ENCODE peak calls at places on chromosomes 1 and 21, in ten cellular contexts. One of them, this sample, is unnamed.

GRCh38 chr1:76209238-76209637 is 134.7 kb downstream of the ST6GALNAC3 start:
- DNase-seq in sigmoid colon: no peak
- DNase-seq in CD8-positive, alpha-beta T cell: no peak
- DNase-seq in dorsolateral prefrontal cortex: no peak
- DNase-seq in brain microvascular endothelial cell: no peak
- DNase-seq in heart right ventricle: no peak
- DNase-seq in AG04450: no peak
- DNase-seq in GM23338: no peak
- DNase-seq in colonic mucosa: no peak
- DNase-seq in cardiac muscle cell: no peak
- DNase-seq in this sample: no peak

GRCh38 chr1:50620680-50621329 is 197.6 kb upstream of the DMRTA2 start:
- DNase-seq in sigmoid colon: no peak
- DNase-seq in CD8-positive, alpha-beta T cell: no peak
- DNase-seq in cardiac muscle cell: peak; percentile 5
- DNase-seq in GM23338: peak; percentile 82
- DNase-seq in dorsolateral prefrontal cortex: no peak
- DNase-seq in heart right ventricle: no peak
- DNase-seq in AG04450: no peak
- DNase-seq in colonic mucosa: peak; percentile 40
- DNase-seq in brain microvascular endothelial cell: no peak
- DNase-seq in this sample: peak; percentile 37

GRCh38 chr1:59408608-59409007 is 111.7 kb downstream of the FGGY start:
- DNase-seq in sigmoid colon: no peak
- DNase-seq in CD8-positive, alpha-beta T cell: no peak
- DNase-seq in heart right ventricle: no peak
- DNase-seq in GM23338: no peak
- DNase-seq in colonic mucosa: no peak
- DNase-seq in dorsolateral prefrontal cortex: no peak
- DNase-seq in cardiac muscle cell: peak; percentile 33
- DNase-seq in AG04450: no peak
- DNase-seq in brain microvascular endothelial cell: no peak
- DNase-seq in this sample: no peak

GRCh38 chr1:64234714-64235113 is 31.3 kb downstream of the UBE2U start:
- DNase-seq in CD8-positive, alpha-beta T cell: no peak
- DNase-seq in heart right ventricle: no peak
- DNase-seq in AG04450: no peak
- DNase-seq in GM23338: no peak
- DNase-seq in dorsolateral prefrontal cortex: no peak
- DNase-seq in cardiac muscle cell: no peak
- DNase-seq in colonic mucosa: no peak
- DNase-seq in brain microvascular endothelial cell: no peak
- DNase-seq in sigmoid colon: no peak
- DNase-seq in this sample: no peak

GRCh38 chr21:43740497-43741156 is 21.7 kb downstream of the PDXK start:
- DNase-seq in dorsolateral prefrontal cortex: peak; percentile 67
- DNase-seq in heart right ventricle: no peak
- DNase-seq in brain microvascular endothelial cell: no peak
- DNase-seq in GM23338: peak; percentile 81
- DNase-seq in sigmoid colon: peak; percentile 79
- DNase-seq in colonic mucosa: no peak
- DNase-seq in CD8-positive, alpha-beta T cell: no peak
- DNase-seq in cardiac muscle cell: peak; percentile 87
- DNase-seq in AG04450: no peak
- DNase-seq in this sample: no peak

GRCh38 chr1:113660053-113660452 is 99.2 kb downstream of the PHTF1 start:
- DNase-seq in heart right ventricle: no peak
- DNase-seq in AG04450: no peak
- DNase-seq in CD8-positive, alpha-beta T cell: no peak
- DNase-seq in sigmoid colon: no peak
- DNase-seq in cardiac muscle cell: no peak
- DNase-seq in colonic mucosa: no peak
- DNase-seq in brain microvascular endothelial cell: no peak
- DNase-seq in dorsolateral prefrontal cortex: no peak
- DNase-seq in GM23338: no peak
- DNase-seq in this sample: no peak

GRCh38 chr1:92485374-92486250 is 1.1 kb downstream of the GFI1 start:
- DNase-seq in GM23338: peak; percentile 84
- DNase-seq in sigmoid colon: no peak
- DNase-seq in colonic mucosa: peak; percentile 70
- DNase-seq in dorsolateral prefrontal cortex: no peak
- DNase-seq in CD8-positive, alpha-beta T cell: peak; percentile 66
- DNase-seq in brain microvascular endothelial cell: no peak
- DNase-seq in AG04450: no peak
- DNase-seq in cardiac muscle cell: peak; percentile 55
- DNase-seq in heart right ventricle: no peak
- DNase-seq in this sample: no peak

GRCh38 chr1:147177611-147178370 is 5.5 kb upstream of the PRKAB2 start:
- DNase-seq in sigmoid colon: no peak
- DNase-seq in AG04450: no peak
- DNase-seq in CD8-positive, alpha-beta T cell: no peak
- DNase-seq in cardiac muscle cell: no peak
- DNase-seq in GM23338: peak; percentile 66
- DNase-seq in heart right ventricle: no peak
- DNase-seq in dorsolateral prefrontal cortex: no peak
- DNase-seq in colonic mucosa: peak; percentile 25
- DNase-seq in brain microvascular endothelial cell: no peak
- DNase-seq in this sample: no peak

GRCh38 chr1:210250998-210251679 is 18.5 kb downstream of the SERTAD4 start:
- DNase-seq in dorsolateral prefrontal cortex: peak; percentile 81
- DNase-seq in AG04450: no peak
- DNase-seq in CD8-positive, alpha-beta T cell: no peak
- DNase-seq in heart right ventricle: peak; percentile 35
- DNase-seq in sigmoid colon: peak; percentile 88
- DNase-seq in GM23338: peak; percentile 85
- DNase-seq in colonic mucosa: peak; percentile 59
- DNase-seq in cardiac muscle cell: peak; percentile 58
- DNase-seq in brain microvascular endothelial cell: no peak
- DNase-seq in this sample: no peak

GRCh38 chr1:37704966-37705365 is 12.7 kb downstream of the CDCA8 start:
- DNase-seq in heart right ventricle: no peak
- DNase-seq in cardiac muscle cell: no peak
- DNase-seq in sigmoid colon: no peak
- DNase-seq in CD8-positive, alpha-beta T cell: no peak
- DNase-seq in brain microvascular endothelial cell: no peak
- DNase-seq in AG04450: peak; percentile 34
- DNase-seq in GM23338: no peak
- DNase-seq in colonic mucosa: no peak
- DNase-seq in dorsolateral prefrontal cortex: no peak
- DNase-seq in this sample: no peak

GRCh38 chr1:226695335-226695900 is 43.7 kb downstream of the ITPKB start:
- DNase-seq in cardiac muscle cell: no peak
- DNase-seq in CD8-positive, alpha-beta T cell: no peak
- DNase-seq in dorsolateral prefrontal cortex: no peak
- DNase-seq in heart right ventricle: no peak
- DNase-seq in brain microvascular endothelial cell: no peak
- DNase-seq in colonic mucosa: no peak
- DNase-seq in sigmoid colon: no peak
- DNase-seq in AG04450: no peak
- DNase-seq in GM23338: no peak
- DNase-seq in this sample: no peak
- H3K27ac ChIP-seq in cardiac muscle cell: no peak overlapping the region
- H3K27ac ChIP-seq in CD8-positive, alpha-beta T cell: no peak overlapping the region
- H3K27ac ChIP-seq in dorsolateral prefrontal cortex: peak overlapping the region; percentile 71
- H3K27ac ChIP-seq in heart right ventricle: no peak overlapping the region
- H3K27ac ChIP-seq in brain microvascular endothelial cell: no peak overlapping the region
- H3K27ac ChIP-seq in colonic mucosa: no peak overlapping the region
- H3K27ac ChIP-seq in sigmoid colon: peak overlapping the region; percentile 52
- H3K27ac ChIP-seq in AG04450: no peak overlapping the region
- H3K27ac ChIP-seq in GM23338: no peak overlapping the region
- H3K27ac ChIP-seq in this sample: no peak overlapping the region

GRCh38 chr1:198647055-198647454 is 8.2 kb downstream of the PTPRC start:
- DNase-seq in brain microvascular endothelial cell: no peak
- DNase-seq in AG04450: no peak
- DNase-seq in CD8-positive, alpha-beta T cell: no peak
- DNase-seq in dorsolateral prefrontal cortex: no peak
- DNase-seq in GM23338: no peak
- DNase-seq in sigmoid colon: no peak
- DNase-seq in cardiac muscle cell: no peak
- DNase-seq in colonic mucosa: no peak
- DNase-seq in heart right ventricle: no peak
- DNase-seq in this sample: no peak
- H3K4me3 ChIP-seq in brain microvascular endothelial cell: no peak overlapping the region
- H3K4me3 ChIP-seq in AG04450: no peak overlapping the region
- H3K4me3 ChIP-seq in CD8-positive, alpha-beta T cell: peak overlapping the region; percentile 11
- H3K4me3 ChIP-seq in dorsolateral prefrontal cortex: no peak overlapping the region
- H3K4me3 ChIP-seq in GM23338: no peak overlapping the region
- H3K4me3 ChIP-seq in sigmoid colon: no peak overlapping the region
- H3K4me3 ChIP-seq in cardiac muscle cell: no peak overlapping the region
- H3K4me3 ChIP-seq in colonic mucosa: no peak overlapping the region
- H3K4me3 ChIP-seq in heart right ventricle: no peak overlapping the region
- H3K4me3 ChIP-seq in this sample: no peak overlapping the region

GRCh38 chr1:93991269-93991668 is 82.0 kb upstream of the GCLM start:
- DNase-seq in GM23338: no peak
- DNase-seq in brain microvascular endothelial cell: no peak
- DNase-seq in colonic mucosa: no peak
- DNase-seq in CD8-positive, alpha-beta T cell: no peak
- DNase-seq in dorsolateral prefrontal cortex: no peak
- DNase-seq in sigmoid colon: no peak
- DNase-seq in heart right ventricle: no peak
- DNase-seq in AG04450: no peak
- DNase-seq in cardiac muscle cell: no peak
- DNase-seq in this sample: no peak

GRCh38 chr1:93992190-93992589 is 83.0 kb upstream of the GCLM start:
- DNase-seq in GM23338: no peak
- DNase-seq in heart right ventricle: no peak
- DNase-seq in CD8-positive, alpha-beta T cell: no peak
- DNase-seq in brain microvascular endothelial cell: no peak
- DNase-seq in colonic mucosa: no peak
- DNase-seq in dorsolateral prefrontal cortex: no peak
- DNase-seq in AG04450: no peak
- DNase-seq in cardiac muscle cell: no peak
- DNase-seq in sigmoid colon: no peak
- DNase-seq in this sample: no peak

GRCh38 chr1:93988634-93989350 is 79.6 kb upstream of the GCLM start:
- DNase-seq in CD8-positive, alpha-beta T cell: no peak
- DNase-seq in sigmoid colon: no peak
- DNase-seq in dorsolateral prefrontal cortex: no peak
- DNase-seq in cardiac muscle cell: no peak
- DNase-seq in brain microvascular endothelial cell: no peak
- DNase-seq in AG04450: peak; percentile 72
- DNase-seq in colonic mucosa: no peak
- DNase-seq in heart right ventricle: no peak
- DNase-seq in GM23338: no peak
- DNase-seq in this sample: no peak

GRCh38 chr1:93990010-93990409 is 80.8 kb upstream of the GCLM start:
- DNase-seq in heart right ventricle: no peak
- DNase-seq in GM23338: no peak
- DNase-seq in CD8-positive, alpha-beta T cell: no peak
- DNase-seq in brain microvascular endothelial cell: no peak
- DNase-seq in sigmoid colon: no peak
- DNase-seq in dorsolateral prefrontal cortex: no peak
- DNase-seq in AG04450: no peak
- DNase-seq in colonic mucosa: no peak
- DNase-seq in cardiac muscle cell: no peak
- DNase-seq in this sample: no peak

DNA sequence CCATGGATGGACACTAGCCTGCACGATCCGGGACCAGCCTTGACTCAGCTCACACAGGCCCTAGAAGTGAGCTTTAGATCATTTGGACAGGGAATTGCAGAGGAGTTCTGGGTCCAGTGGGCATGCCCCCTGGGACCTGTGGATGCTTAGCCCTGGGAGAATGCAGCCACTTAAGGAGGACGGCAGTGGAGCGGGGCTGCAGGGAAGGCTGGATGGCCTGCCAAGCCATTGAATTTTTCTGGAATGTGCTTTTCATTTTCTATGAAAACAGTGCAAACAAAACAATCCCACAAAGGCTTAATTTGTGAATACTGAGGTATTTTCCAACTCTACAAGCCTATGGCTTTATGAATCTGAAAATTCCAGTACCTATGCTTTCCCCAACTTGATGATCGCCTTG is 80.4 kb upstream of the GCLM start:
- DNase-seq in GM23338: no peak
- DNase-seq in colonic mucosa: no peak
- DNase-seq in sigmoid colon: no peak
- DNase-seq in CD8-positive, alpha-beta T cell: no peak
- DNase-seq in brain microvascular endothelial cell: no peak
- DNase-seq in dorsolateral prefrontal cortex: no peak
- DNase-seq in cardiac muscle cell: no peak
- DNase-seq in heart right ventricle: no peak
- DNase-seq in AG04450: no peak
- DNase-seq in this sample: no peak
- H3K27ac ChIP-seq in GM23338: no peak overlapping the region
- H3K27ac ChIP-seq in colonic mucosa: no peak overlapping the region
- H3K27ac ChIP-seq in sigmoid colon: no peak overlapping the region
- H3K27ac ChIP-seq in CD8-positive, alpha-beta T cell: no peak overlapping the region
- H3K27ac ChIP-seq in brain microvascular endothelial cell: no peak overlapping the region
- H3K27ac ChIP-seq in dorsolateral prefrontal cortex: no peak overlapping the region
- H3K27ac ChIP-seq in cardiac muscle cell: no peak overlapping the region
- H3K27ac ChIP-seq in heart right ventricle: no peak overlapping the region
- H3K27ac ChIP-seq in AG04450: peak overlapping the region; percentile 80
- H3K27ac ChIP-seq in this sample: no peak overlapping the region

GRCh38 chr1:204408074-204408507 is 3.5 kb downstream of the PPP1R15B start:
- DNase-seq in colonic mucosa: peak; percentile 78
- DNase-seq in heart right ventricle: peak; percentile 81
- DNase-seq in sigmoid colon: peak; percentile 93
- DNase-seq in CD8-positive, alpha-beta T cell: no peak
- DNase-seq in GM23338: peak; percentile 14
- DNase-seq in cardiac muscle cell: peak; percentile 69
- DNase-seq in brain microvascular endothelial cell: peak; percentile 43
- DNase-seq in AG04450: no peak
- DNase-seq in dorsolateral prefrontal cortex: peak; percentile 73
- DNase-seq in this sample: no peak
- H3K4me3 ChIP-seq in colonic mucosa: peak overlapping the region; percentile 58
- H3K4me3 ChIP-seq in heart right ventricle: peak overlapping the region; percentile 87
- H3K4me3 ChIP-seq in sigmoid colon: peak overlapping the region; percentile 69
- H3K4me3 ChIP-seq in CD8-positive, alpha-beta T cell: peak overlapping the region; percentile 94
- H3K4me3 ChIP-seq in GM23338: peak overlapping the region; percentile 97
- H3K4me3 ChIP-seq in cardiac muscle cell: peak overlapping the region; percentile 78
- H3K4me3 ChIP-seq in brain microvascular endothelial cell: peak overlapping the region; percentile 100
- H3K4me3 ChIP-seq in AG04450: peak overlapping the region; percentile 98
- H3K4me3 ChIP-seq in dorsolateral prefrontal cortex: peak overlapping the region; percentile 94
- H3K4me3 ChIP-seq in this sample: peak overlapping the region; percentile 52